ENCODE peak calls at places on chromosomes 13 and 19, in eight cellular contexts. M is NCI-H1417; Q is ELR; K is SJSA1; J is heart left ventricle; T is Peyer's patch; E is activated gamma-delta T cell treated with anti-CD3 and anti-CD28 coated beads, Interleukin-2, amount 50 U/mL, for 16 hours; W is neuronal stem cell. Z is an unnamed sample.

GRCh38 chr13:113863511-113864302 is at the start of gene GAS6:
- DNase-seq in W (peak; percentile 51), E (no peak), M (peak; percentile 68), J (peak; percentile 79), T (peak; percentile 81), K (peak; percentile 39), Q (peak; percentile 68), Z (peak; percentile 81)

GRCh38 chr13:110306340-110306959 is 507 bp downstream of the COL4A1 start:
- DNase-seq in Q (peak; percentile 62), E (no peak), T (peak; percentile 28), J (no peak), M (no peak), K (peak; percentile 75), W (no peak), Z (no peak)

GRCh38 chr13:34591801-34592454 is 350.1 kb upstream of the NBEA start:
- DNase-seq in Q (no peak), T (no peak), M (no peak), K (no peak), E (no peak), J (peak; percentile 17), W (no peak), Z (no peak)

GRCh38 chr13:28826368-28826767 is 6.2 kb downstream of the MTUS2 start:
- DNase-seq in W (no peak), K (no peak), T (no peak), E (no peak), M (no peak), Q (no peak), J (no peak), Z (no peak)

GRCh38 chr13:113777311-113778260 is 18.6 kb downstream of the TMEM255B start:
- DNase-seq in T (peak; percentile 39), W (peak; percentile 60), E (no peak), K (no peak), J (no peak), Q (peak; percentile 40), M (no peak), Z (no peak)

GRCh38 chr13:75195479-75196111 is 286.4 kb downstream of the TBC1D4 start:
- DNase-seq in T (no peak), Q (no peak), W (peak; percentile 61), E (no peak), K (no peak), J (no peak), M (no peak), Z (no peak)

GRCh38 chr13:103663996-103664395 is 597.8 kb upstream of the SLC10A2 start:
- DNase-seq in J (no peak), W (no peak), T (no peak), K (no peak), Q (no peak), E (no peak), M (no peak), Z (no peak)

GRCh38 chr19:55344444-55344843 is 4.8 kb downstream of the KMT5C start:
- DNase-seq in T (no peak), W (no peak), E (no peak), K (no peak), Q (no peak), J (no peak), M (no peak), Z (no peak)

GRCh38 chr19:39031368-39032163 is 783 bp downstream of the FBXO27 start:
- DNase-seq in Q (peak; percentile 86), T (peak; percentile 92), W (peak; percentile 93), E (peak; percentile 60), K (peak; percentile 32), J (peak; percentile 82), M (no peak), Z (peak; percentile 90)

GRCh38 chr13:91595677-91596076 is 197.3 kb downstream of the GPC5 start:
- DNase-seq in T (no peak), W (no peak), Q (no peak), K (no peak), J (no peak), M (no peak), E (no peak), Z (no peak)

GRCh38 chr19:18091217-18091608 is 4.5 kb upstream of the IL12RB1 start:
- DNase-seq in K (no peak), E (peak; percentile 74), M (no peak), T (peak; percentile 95), W (no peak), Q (no peak), J (peak; percentile 60), Z (peak; percentile 64)

GRCh38 chr19:4654437-4655361 is 15.4 kb downstream of the TNFAIP8L1 start:
- DNase-seq in K (no peak), M (no peak), T (no peak), E (no peak), J (no peak), Q (no peak), W (no peak), Z (no peak)

GRCh38 chr19:12937243-12938053 is 961 bp upstream of the CALR start:
- DNase-seq in T (no peak), J (no peak), K (no peak), W (no peak), Q (peak; percentile 78), M (no peak), E (no peak), Z (peak; percentile 50)

GRCh38 chr13:73754727-73755292 is 379.4 kb downstream of the KLF12 start:
- DNase-seq in M (peak; percentile 93), W (peak; percentile 59), J (peak; percentile 34), K (peak; percentile 30), E (peak; percentile 13), Q (peak; percentile 71), T (no peak), Z (no peak)

GRCh38 chr13:24269803-24270202 is 39.6 kb upstream of the C1QTNF9 start:
- DNase-seq in E (no peak), M (no peak), Q (peak; percentile 21), J (no peak), T (no peak), K (no peak), W (no peak), Z (no peak)

GRCh38 chr13:61779456-61779855 is 363.8 kb upstream of the PCDH20 start:
- DNase-seq in J (no peak), E (no peak), T (no peak), M (no peak), Q (no peak), K (no peak), W (no peak), Z (no peak)

GRCh38 chr19:10863107-10863700 is 8.1 kb upstream of the CARM1 start:
- DNase-seq in M (no peak), K (peak; percentile 50), J (no peak), W (no peak), T (no peak), E (no peak), Q (peak; percentile 72), Z (no peak)

GRCh38 chr19:35851213-35852028 is 883 bp downstream of the NPHS1 start:
- DNase-seq in E (no peak), M (no peak), J (no peak), T (no peak), K (no peak), W (no peak), Q (no peak), Z (no peak)

GRCh38 chr19:38093587-38093986 is 130.4 kb downstream of the DPF1 start:
- DNase-seq in T (no peak), E (no peak), Q (no peak), W (no peak), M (no peak), J (peak; percentile 50), K (no peak), Z (no peak)

GRCh38 chr13:53405616-53406015 is 377.0 kb downstream of the OLFM4 start:
- DNase-seq in E (no peak), T (no peak), M (no peak), K (no peak), W (peak; percentile 30), J (no peak), Q (no peak), Z (no peak)

GRCh38 chr19:43504426-43505185 is at the start of gene PHLDB3:
- DNase-seq in T (peak; percentile 74), W (no peak), K (no peak), E (no peak), M (no peak), Q (no peak), J (peak; percentile 43), Z (peak; percentile 58)

GRCh38 chr13:113562085-113562749 is 22.3 kb upstream of the TFDP1 start:
- DNase-seq in J (peak; percentile 54), E (no peak), Q (peak; percentile 79), T (no peak), M (peak; percentile 87), K (peak; percentile 95), W (peak; percentile 65), Z (peak; percentile 38)

GRCh38 chr13:93244918-93245280 is 18.3 kb downstream of the GPC6 start:
- DNase-seq in E (no peak), T (no peak), W (no peak), Q (peak; percentile 40), J (no peak), K (no peak), M (no peak), Z (no peak)

GRCh38 chr13:50466554-50466953 is 376.9 kb downstream of the DLEU7 start:
- DNase-seq in J (no peak), M (no peak), T (no peak), W (no peak), Q (no peak), E (no peak), K (no peak), Z (no peak)

GRCh38 chr19:28963481-28964245 is 249.3 kb downstream of the UQCRFS1 start:
- DNase-seq in W (no peak), Q (no peak), K (no peak), J (no peak), E (no peak), M (no peak), T (no peak), Z (no peak)

GRCh38 chr19:33713194-33713593 is 83.5 kb upstream of the KCTD15 start:
- DNase-seq in K (no peak), M (no peak), W (no peak), J (no peak), E (no peak), Q (no peak), T (no peak), Z (no peak)

GRCh38 chr19:929523-930258 is 3.9 kb downstream of the ARID3A start:
- DNase-seq in M (no peak), K (no peak), T (no peak), E (no peak), Q (no peak), J (no peak), W (no peak), Z (no peak)

GRCh38 chr19:45528149-45528743 is 21.0 kb downstream of the VASP start:
- DNase-seq in E (no peak), W (no peak), J (no peak), M (no peak), K (no peak), Q (peak; percentile 58), T (no peak), Z (no peak)

GRCh38 chr19:21586341-21587116 is 81.1 kb downstream of the ZNF429 start:
- DNase-seq in M (no peak), J (no peak), T (peak; percentile 49), W (no peak), K (no peak), Q (no peak), E (no peak), Z (peak; percentile 33)

GRCh38 chr19:13017306-13018036 is 22.2 kb downstream of the NFIX start:
- DNase-seq in Q (no peak), W (no peak), M (no peak), E (no peak), J (no peak), T (no peak), K (no peak), Z (no peak)

GRCh38 chr19:33797821-33798633 is 1.4 kb downstream of the KCTD15 start:
- DNase-seq in K (no peak), T (peak; percentile 64), Q (peak; percentile 13), W (peak; percentile 61), M (no peak), E (no peak), J (peak; percentile 82), Z (peak; percentile 69)

GRCh38 chr13:29800687-29801086 is 49.7 kb downstream of the UBL3 start:
- DNase-seq in M (no peak), J (no peak), Q (no peak), W (no peak), K (no peak), E (no peak), T (no peak), Z (no peak)

GRCh38 chr13:38803566-38803965 is 116.7 kb downstream of the FREM2 start:
- DNase-seq in Q (no peak), W (no peak), T (no peak), J (no peak), E (no peak), M (no peak), K (no peak), Z (no peak)

GRCh38 chr19:35741216-35741541 is 1.1 kb downstream of the IGFLR1 start:
- DNase-seq in K (no peak), Q (no peak), W (no peak), E (no peak), T (no peak), M (no peak), J (no peak), Z (no peak)